ENCODE peak calls at places on chromosome 18, in five cellular contexts. U, K, I, T and D are unnamed samples.

GRCh38 chr18:79625195-79625923 is 54.2 kb upstream of the CTDP1 start:
- DNase-seq in U (no peak), K (peak), I (no peak), T (peak), D (peak)

GRCh38 chr18:34809697-34810096 is 99.6 kb downstream of the DTNA start:
- DNase-seq in U (peak), K (peak), I (no peak), T (no peak), D (peak)

GRCh38 chr18:46469186-46469915 is 187.7 kb downstream of the LOXHD1 start:
- DNase-seq in U (no peak), K (no peak), I (no peak), T (no peak), D (no peak)

GRCh38 chr18:10205136-10205535 is 249.3 kb upstream of the APCDD1 start:
- DNase-seq in U (no peak), K (no peak), I (peak), T (no peak), D (no peak)

GRCh38 chr18:9876523-9876866 is 9.3 kb upstream of the TXNDC2 start:
- DNase-seq in U (no peak), K (no peak), I (no peak), T (no peak), D (no peak)

GRCh38 chr18:13374096-13374467 is 155.5 kb downstream of the LDLRAD4 start:
- DNase-seq in U (no peak), K (peak), I (no peak), T (no peak), D (no peak)

GRCh38 chr18:73201940-73202339 is 334.2 kb upstream of the NETO1 start:
- DNase-seq in U (no peak), K (no peak), I (no peak), T (no peak), D (no peak)

GRCh38 chr18:5469340-5469739 is 74.5 kb downstream of the EPB41L3 start:
- DNase-seq in U (no peak), K (no peak), I (no peak), T (no peak), D (no peak)

GRCh38 chr18:7600528-7601248 is 33.6 kb downstream of the PTPRM start:
- DNase-seq in U (no peak), K (no peak), I (no peak), T (no peak), D (no peak)

GRCh38 chr18:8424481-8424880 is 184.8 kb upstream of the RAB12 start:
- DNase-seq in U (no peak), K (no peak), I (no peak), T (no peak), D (no peak)

GRCh38 chr18:62982600-62983251 is 267.4 kb downstream of the PHLPP1 start:
- DNase-seq in U (peak), K (peak), I (peak), T (peak), D (peak)

GRCh38 chr18:22346342-22346967 is 71.3 kb downstream of the CTAGE1 start:
- DNase-seq in U (no peak), K (no peak), I (peak), T (no peak), D (peak)

GRCh38 chr18:9218052-9218451 is 81.5 kb downstream of the ANKRD12 start:
- DNase-seq in U (no peak), K (no peak), I (no peak), T (no peak), D (no peak)

GRCh38 chr18:21109936-21110666 is 1.5 kb downstream of the ROCK1 start:
- DNase-seq in U (no peak), K (no peak), I (no peak), T (no peak), D (no peak)

GRCh38 chr18:21112140-21112473 is 494 bp upstream of the ROCK1 start:
- DNase-seq in U (no peak), K (no peak), I (no peak), T (no peak), D (no peak)

GRCh38 chr18:21112543-21113105 is 1.0 kb upstream of the ROCK1 start:
- DNase-seq in U (no peak), K (no peak), I (no peak), T (no peak), D (no peak)

GRCh38 chr18:21110667-21111350 is 804 bp downstream of the ROCK1 start:
- DNase-seq in U (no peak), K (peak), I (peak), T (no peak), D (peak)

DNA sequence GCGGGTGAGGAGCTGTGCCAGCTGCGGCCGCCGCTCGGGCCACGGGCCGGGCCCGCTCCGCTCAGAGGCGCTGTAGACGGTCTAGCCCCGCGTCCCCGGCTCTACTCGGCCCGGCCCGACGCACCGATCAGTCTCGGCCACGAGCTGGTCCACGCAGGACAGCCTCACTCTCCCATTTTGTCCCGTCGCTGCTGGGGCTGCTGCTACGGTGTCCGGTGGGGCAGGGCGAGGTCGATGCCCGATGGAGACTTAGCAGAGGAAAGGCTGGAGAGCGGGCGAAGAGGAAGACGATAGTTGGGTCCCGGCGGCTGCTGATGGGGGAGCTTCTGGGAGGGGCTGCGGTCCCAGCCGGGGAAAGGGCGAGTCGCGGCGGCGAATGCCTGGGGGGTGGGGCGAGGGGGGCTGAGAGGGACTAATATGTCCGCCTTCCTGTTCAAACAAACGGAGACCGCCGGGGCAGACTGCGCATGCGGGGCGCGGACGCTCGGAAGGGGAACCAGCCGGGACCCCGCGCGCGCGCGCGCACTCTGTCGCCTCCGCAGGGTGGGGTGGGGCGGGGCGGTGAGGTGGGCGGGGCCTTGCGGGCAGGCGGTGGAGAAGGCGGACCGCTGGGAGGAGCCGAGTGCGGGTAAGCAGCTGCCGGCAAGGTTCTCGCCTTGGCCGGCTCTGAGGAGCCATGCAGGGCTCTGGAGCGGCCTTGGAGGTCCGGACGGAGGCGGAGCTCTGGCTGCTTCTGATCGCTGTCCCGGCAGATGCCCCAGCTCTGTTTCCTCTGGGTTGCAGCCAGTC is at the start of gene ROCK1:
- DNase-seq in U (peak), K (peak), I (peak), T (peak), D (peak)
- TF ChIP-seq POLR2A in U (no peak), K (no peak), I (no peak), T (peak), D (peak)

GRCh38 chr18:66724664-66725356 is 120.9 kb upstream of the CDH19 start:
- DNase-seq in U (peak), K (no peak), I (peak), T (no peak), D (peak)
- TF ChIP-seq EP300 in U (peak), K (no peak), I (no peak), T (no peak), D (peak)

DNA sequence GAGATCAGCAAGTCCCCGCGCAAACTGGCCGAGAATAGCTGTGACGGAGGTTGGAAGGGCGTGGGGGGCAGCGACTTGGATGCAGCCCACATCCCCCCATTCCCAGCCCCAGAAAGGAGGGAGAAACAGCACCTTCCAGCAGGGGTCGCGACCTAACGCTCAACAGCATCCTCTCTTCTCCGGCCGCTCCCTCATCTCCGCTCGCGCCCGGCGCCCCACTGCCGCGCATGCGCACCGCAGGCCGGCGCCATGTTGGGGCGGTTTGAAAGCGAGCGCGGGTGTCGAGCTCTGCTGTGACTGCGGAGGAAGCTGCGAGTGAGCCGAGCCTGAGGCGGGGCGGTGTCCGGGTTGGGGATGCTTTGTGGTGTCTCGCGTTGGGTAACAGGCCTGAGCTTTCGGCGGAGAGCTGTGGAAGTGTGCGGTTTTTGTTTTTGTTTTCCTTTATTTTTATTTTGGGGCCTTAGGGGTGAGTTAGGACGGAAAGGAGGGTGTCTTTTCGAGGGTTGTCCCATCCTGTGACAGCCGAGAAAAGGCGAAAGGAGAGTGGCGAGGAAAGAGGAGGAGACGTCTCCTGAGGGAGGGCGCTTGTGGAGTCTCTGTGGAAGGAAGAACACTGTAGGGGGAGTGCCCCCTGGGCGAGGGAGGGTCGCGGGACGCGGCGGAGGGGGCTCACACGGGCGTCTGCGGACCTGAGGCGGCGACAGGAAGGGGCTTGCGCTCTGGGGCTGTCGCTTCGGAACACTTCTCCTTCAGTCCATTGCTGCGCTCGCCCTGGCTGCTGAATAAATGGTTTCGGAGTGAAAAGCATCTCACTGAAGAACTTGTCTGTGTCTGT is at the start of the genes C18orf54 and STARD6:
- DNase-seq in U (peak), K (peak), I (peak), T (peak), D (peak)
- TF ChIP-seq POLR2A in U (no peak), K (no peak), I (no peak), T (peak), D (peak)

DNA sequence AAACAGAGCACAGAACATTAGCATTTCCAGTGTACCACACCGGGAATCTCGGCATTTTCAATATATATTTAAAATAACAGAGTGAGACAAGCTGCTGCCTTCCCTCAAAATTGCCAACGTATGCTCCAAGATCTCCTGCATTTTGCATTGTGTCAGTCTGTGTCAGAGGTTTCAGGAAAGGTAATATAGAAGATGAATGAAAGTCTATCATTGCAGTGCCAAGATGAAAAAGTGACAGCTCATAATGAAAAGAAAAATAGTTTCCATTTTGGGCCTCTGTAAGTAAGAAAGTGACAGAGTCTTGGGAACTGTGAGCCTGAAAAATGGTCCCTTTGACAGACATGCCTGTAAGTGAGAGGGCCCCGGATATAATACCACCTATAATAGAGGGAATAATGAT is 297.8 kb upstream of the PIK3C3 start:
- DNase-seq in U (no peak), K (no peak), I (no peak), T (no peak), D (no peak)
- TF ChIP-seq EP300 in U (no peak), K (no peak), I (no peak), T (no peak), D (no peak)

GRCh38 chr18:32093106-32093511 is 1.4 kb downstream of the RNF138 start:
- DNase-seq in U (peak), K (peak), I (peak), T (no peak), D (peak)

GRCh38 chr18:32093523-32093922 is 1.8 kb downstream of the RNF138 start:
- DNase-seq in U (peak), K (no peak), I (no peak), T (no peak), D (peak)

GRCh38 chr18:32091724-32092421 is at the start of gene RNF138:
- DNase-seq in U (peak), K (peak), I (peak), T (peak), D (peak)

GRCh38 chr18:32091325-32091723 is 350 bp upstream of the RNF138 start:
- DNase-seq in U (no peak), K (no peak), I (no peak), T (no peak), D (no peak)

GRCh38 chr18:32092422-32093105 is 890 bp downstream of the RNF138 start:
- DNase-seq in U (peak), K (peak), I (peak), T (peak), D (peak)
- TF ChIP-seq POLR2A in U (peak), K (peak), I (peak), T (peak), D (peak)

DNA sequence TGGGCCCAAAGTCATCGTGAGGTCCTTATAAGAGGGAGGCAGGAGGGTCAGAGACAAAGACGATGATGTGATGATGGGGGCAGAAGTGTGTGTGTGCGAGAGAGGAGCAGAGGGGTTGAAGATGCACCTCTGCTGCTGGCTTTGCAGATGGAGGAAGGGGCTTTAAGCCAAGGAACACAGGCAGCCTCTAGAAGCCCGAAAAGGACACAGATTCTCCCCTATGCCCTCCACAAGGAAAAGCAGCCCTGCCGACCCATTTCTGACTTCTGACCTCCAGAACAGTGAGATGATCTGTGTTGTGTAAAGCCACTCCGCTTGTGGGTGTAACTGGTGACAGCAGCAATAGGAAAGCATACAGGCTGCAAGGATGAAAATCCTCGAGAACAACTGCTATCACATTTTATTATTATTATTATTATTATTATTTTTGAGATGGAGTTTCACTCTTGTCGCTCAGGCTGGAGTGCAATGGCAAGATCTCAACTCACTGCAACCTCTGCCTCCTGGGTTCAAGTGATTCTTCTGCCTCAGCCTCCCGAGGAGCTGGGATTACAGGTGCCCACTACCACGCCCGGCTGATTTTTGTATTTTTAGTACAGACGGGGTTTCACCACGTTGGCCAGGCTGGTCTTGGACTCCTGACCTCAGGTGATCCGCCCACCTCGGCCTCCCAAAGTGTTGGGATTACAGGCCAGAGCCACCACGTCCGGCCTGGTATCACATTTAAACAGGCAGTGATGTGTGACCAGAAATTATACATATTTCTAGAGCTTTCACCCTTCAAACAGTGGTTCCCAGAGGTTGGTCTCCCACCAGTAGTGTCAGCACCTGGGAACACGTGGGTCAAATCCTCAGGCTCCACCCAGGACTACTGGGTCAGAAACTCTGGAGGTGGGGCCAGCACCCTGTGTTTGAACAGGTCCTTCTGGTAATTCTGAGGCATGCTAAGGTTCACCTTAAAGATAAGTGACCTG is 170.5 kb downstream of the TGIF1 start:
- DNase-seq in U (peak), K (no peak), I (peak), T (no peak), D (no peak)
- TF ChIP-seq EP300 in U (no peak), K (no peak), I (no peak), T (no peak), D (no peak)

GRCh38 chr18:75350857-75351256 is 76.6 kb downstream of the SMIM21 start:
- DNase-seq in U (no peak), K (no peak), I (no peak), T (no peak), D (peak)
- TF ChIP-seq POLR2A in U (no peak), K (no peak), I (no peak), T (no peak), D (no peak)

GRCh38 chr18:27713727-27714080 is 463.2 kb downstream of the CDH2 start:
- DNase-seq in U (no peak), K (no peak), I (no peak), T (no peak), D (no peak)
- TF ChIP-seq EP300 in U (no peak), K (no peak), I (no peak), T (no peak), D (no peak)

DNA sequence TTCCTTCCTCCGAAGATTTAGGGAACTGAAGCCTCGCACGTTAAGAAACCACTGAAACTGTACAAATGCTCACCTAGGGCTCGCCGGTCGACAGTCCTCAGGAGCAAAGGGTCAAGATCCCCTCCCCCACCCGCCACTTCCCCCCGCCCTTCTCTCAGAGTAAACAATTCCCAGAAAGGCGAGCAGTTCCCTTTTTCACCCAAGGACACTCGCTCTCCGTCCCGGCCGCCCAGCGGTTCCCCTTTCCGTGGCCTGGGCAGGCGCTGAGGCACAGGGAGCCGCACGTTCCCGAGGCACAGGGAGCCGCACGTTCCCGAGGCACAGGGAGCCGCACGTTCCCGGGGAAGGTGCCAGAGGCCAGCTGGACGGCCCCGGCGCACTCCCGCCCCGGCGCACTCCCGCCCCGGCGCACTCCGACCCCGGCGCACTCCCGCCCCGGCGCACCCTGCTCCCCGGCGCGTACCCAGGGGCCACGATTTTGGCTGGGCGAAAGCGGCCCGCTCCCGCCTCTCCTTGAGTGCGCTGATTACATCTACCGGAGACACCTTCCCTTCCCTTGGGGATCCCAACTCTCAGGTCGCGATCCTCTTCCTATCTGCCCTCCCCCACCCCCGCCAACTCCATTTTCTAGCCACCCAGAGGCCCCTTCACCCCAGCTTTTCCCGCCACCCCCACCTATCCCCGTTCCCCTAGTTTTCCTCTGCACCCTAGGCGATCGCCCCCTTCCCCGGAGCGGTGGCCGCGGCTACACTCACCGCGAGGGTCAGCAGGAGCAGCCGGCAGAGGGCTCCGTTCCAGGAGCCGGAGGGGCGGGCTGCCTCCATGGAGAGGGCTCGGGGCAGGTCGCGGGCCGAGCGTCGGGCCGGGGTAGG is 837 bp downstream of the DSC2 start:
- DNase-seq in U (peak), K (peak), I (peak), T (no peak), D (peak)
- TF ChIP-seq POLR2A in U (peak), K (no peak), I (no peak), T (no peak), D (peak)

GRCh38 chr18:50709215-50709614 is 110.6 kb downstream of the MRO start:
- DNase-seq in U (no peak), K (no peak), I (no peak), T (no peak), D (no peak)

GRCh38 chr18:50711401-50711800 is 108.4 kb downstream of the MRO start:
- DNase-seq in U (no peak), K (no peak), I (no peak), T (no peak), D (no peak)

GRCh38 chr18:50704541-50704940 is 115.3 kb downstream of the MRO start:
- DNase-seq in U (no peak), K (peak), I (no peak), T (no peak), D (no peak)

GRCh38 chr18:50707841-50708240 is 112.0 kb downstream of the MRO start:
- DNase-seq in U (no peak), K (no peak), I (no peak), T (no peak), D (no peak)

GRCh38 chr18:50706199-50706598 is 113.6 kb downstream of the MRO start:
- DNase-seq in U (no peak), K (peak), I (no peak), T (no peak), D (no peak)
- TF ChIP-seq EP300 in U (no peak), K (no peak), I (no peak), T (no peak), D (no peak)